ENCODE peak calls at places on chromosomes 12 and 14, in four cellular contexts. D, Z, I and M are unnamed samples.

GRCh38 chr12:19971396-19971802 is 396.9 kb upstream of the PDE3A start:
- DNase-seq in Z (no peak), D (no peak), I (no peak), M (no peak)

GRCh38 chr12:94704452-94704871 is 54.1 kb upstream of the TMCC3 start:
- DNase-seq in Z (no peak), I (peak; percentile 90), D (no peak), M (no peak)

GRCh38 chr12:76611533-76611932 is 52.0 kb upstream of the OSBPL8 start:
- DNase-seq in Z (no peak), D (no peak), I (peak; percentile 93), M (no peak)

GRCh38 chr12:2856901-2857495 is at the start of gene TEX52:
- DNase-seq in D (no peak), Z (no peak), I (no peak), M (no peak)

GRCh38 chr14:94780536-94781404 is 10.9 kb upstream of the GSC start:
- DNase-seq in Z (no peak), I (no peak), D (no peak), M (no peak)

GRCh38 chr14:81710232-81710845 is 176.7 kb upstream of the SEL1L start:
- DNase-seq in I (peak; percentile 1), Z (no peak), D (peak; percentile 5), M (no peak)

GRCh38 chr14:91418387-91419043 is 895 bp upstream of the CCDC88C start:
- DNase-seq in Z (peak; percentile 84), D (peak; percentile 56), I (peak; percentile 17), M (peak; percentile 60)

GRCh38 chr12:98403385-98403784 is 112.0 kb upstream of the TMPO start:
- DNase-seq in I (no peak), Z (no peak), D (no peak), M (no peak)

GRCh38 chr12:96219700-96220206 is 25.6 kb downstream of the ELK3 start:
- DNase-seq in Z (no peak), I (peak; percentile 98), D (no peak), M (no peak)

GRCh38 chr12:86249276-86249675 is 6.9 kb downstream of the MGAT4C start:
- DNase-seq in I (no peak), D (no peak), Z (no peak), M (no peak)

DNA sequence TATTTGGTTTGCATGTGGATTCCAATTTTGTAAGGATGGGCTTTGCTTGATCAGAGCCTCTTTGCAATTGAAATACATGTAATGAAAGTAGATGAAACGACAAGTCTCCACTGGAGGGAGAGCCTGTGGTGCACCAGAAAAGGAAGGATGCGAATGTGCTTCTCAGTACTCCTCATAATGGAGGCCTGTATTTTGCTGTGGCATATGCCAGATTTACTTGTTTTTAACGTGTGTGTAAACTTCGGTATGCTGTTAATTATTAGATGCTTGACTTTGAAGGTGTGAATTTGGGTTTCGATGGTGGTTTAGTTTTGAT is 2.8 kb downstream of the DYRK2 start:
- DNase-seq in D (no peak), Z (no peak), I (peak; percentile 59), M (no peak)
- TF ChIP-seq CTCF in D (peak; percentile 22), Z (no peak), I (peak; percentile 42), M (no peak)

GRCh38 chr14:31549817-31550216 is 11.4 kb upstream of the NUBPL start:
- DNase-seq in Z (no peak), I (no peak), D (no peak), M (no peak)

GRCh38 chr14:31541702-31542101 is 19.5 kb upstream of the NUBPL start:
- DNase-seq in I (no peak), Z (no peak), D (no peak), M (no peak)

GRCh38 chr14:31545328-31545727 is 15.9 kb upstream of the NUBPL start:
- DNase-seq in Z (no peak), I (no peak), D (no peak), M (no peak)

DNA sequence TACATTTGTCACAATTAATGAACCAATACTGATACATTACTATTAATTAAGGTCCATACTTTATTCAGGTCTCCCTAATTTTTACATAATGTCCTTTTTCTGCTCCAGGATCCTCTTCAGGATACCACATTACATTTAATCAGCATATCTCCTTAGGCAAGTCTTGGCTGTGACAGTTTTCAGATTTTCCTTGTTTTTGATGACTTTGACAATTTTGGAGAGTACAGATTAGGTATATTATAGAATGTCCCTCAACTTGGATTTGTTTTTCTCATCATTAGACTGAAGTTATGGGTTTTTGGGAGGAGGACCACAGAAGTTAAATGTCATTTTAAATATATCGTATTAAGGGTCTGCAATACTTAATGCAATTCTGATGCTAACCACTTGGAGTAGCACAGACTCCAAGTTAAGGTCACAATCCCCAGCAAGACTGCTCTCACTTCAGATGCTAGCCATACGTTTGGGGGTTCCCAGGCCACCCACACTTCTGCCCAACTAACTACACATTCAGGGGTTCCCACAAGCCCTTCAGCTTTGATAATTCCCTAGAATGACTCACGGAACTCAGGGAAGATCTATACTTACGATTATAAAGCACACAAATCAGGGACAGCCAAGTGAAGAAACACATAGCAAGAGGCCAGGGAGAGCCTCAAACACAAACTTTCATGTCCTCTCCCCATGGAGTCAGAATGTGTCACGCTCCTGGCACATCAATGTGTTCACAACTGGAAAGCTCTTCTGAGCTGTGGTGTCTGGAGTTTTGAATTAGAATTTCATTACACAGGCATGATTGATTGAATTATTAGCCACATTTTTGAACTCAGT is 17.0 kb upstream of the NUBPL start:
- DNase-seq in I (peak; percentile 23), Z (no peak), D (no peak), M (no peak)
- TF ChIP-seq CTCF in I (peak; percentile 39), Z (peak; percentile 42), D (peak; percentile 40), M (no peak)

DNA sequence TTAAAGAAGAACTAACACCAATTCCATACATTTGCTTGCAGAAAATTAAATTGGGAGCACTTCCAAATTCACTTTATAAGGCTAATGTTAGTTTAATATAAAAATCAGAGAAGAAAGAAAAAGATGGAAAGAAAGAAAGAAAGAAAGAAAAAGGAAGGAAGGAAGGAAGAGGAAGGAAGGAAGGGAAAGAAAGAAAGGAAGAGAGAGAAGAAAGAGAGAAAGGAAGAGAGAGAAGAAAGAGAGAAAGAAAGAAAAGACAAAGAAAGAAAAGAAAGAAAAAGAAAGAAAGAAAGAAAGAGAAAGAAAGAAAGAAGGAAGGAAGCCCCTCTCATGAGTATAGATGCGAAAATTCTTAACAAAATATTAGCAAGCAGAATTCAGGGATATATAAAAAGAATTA is 267.7 kb downstream of the RPAP3 start:
- DNase-seq in Z (no peak), D (no peak), I (no peak), M (no peak)
- TF ChIP-seq CTCF in Z (no peak), D (no peak), I (no peak), M (no peak)

GRCh38 chr12:117227000-117227653 is 36.9 kb upstream of the FBXO21 start:
- DNase-seq in D (no peak), Z (no peak), I (no peak), M (no peak)

GRCh38 chr12:117228239-117228638 is 38.0 kb upstream of the FBXO21 start:
- DNase-seq in Z (no peak), D (no peak), I (no peak), M (no peak)

GRCh38 chr12:117234441-117234840 is 44.2 kb upstream of the FBXO21 start:
- DNase-seq in I (no peak), Z (no peak), D (no peak), M (no peak)

GRCh38 chr12:117235261-117235660 is 45.0 kb upstream of the FBXO21 start:
- DNase-seq in D (no peak), I (no peak), Z (no peak), M (no peak)

GRCh38 chr12:117231750-117232149 is 41.5 kb upstream of the FBXO21 start:
- DNase-seq in Z (no peak), D (no peak), I (no peak), M (no peak)
- TF ChIP-seq CTCF in Z (no peak), D (no peak), I (no peak), M (no peak)

GRCh38 chr14:69327507-69327906 is 67.5 kb downstream of the GALNT16 start:
- DNase-seq in D (no peak), Z (no peak), I (no peak), M (no peak)
- TF ChIP-seq CTCF in D (no peak), Z (no peak), I (no peak), M (no peak)

DNA sequence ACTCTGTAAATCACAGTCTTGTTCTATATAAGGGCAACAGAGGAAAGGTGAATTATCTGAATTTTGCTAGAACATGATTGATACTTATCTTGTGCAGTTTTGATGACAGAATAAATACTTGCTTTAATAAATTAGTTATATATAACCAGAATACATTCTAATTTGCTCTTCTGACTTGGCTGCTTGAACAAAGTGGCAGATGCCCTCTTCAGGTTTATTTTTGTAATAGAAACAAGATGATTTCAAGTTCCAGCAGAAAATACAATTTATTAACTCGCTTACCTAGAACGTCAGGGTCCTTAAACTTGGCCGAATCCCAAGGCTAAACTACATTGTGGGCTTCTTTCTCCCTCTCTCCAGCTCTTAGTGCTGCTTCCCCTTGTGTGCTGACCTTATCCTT is 57.6 kb upstream of the SSTR1 start:
- DNase-seq in I (peak; percentile 2), Z (no peak), D (no peak), M (no peak)
- TF ChIP-seq CTCF in I (peak; percentile 30), Z (no peak), D (no peak), M (no peak)

GRCh38 chr14:28609228-28609828 is 157.3 kb upstream of the FOXG1 start:
- DNase-seq in D (peak; percentile 25), Z (peak; percentile 81), I (peak; percentile 1), M (no peak)

GRCh38 chr14:28613526-28613925 is 153.1 kb upstream of the FOXG1 start:
- DNase-seq in Z (no peak), D (no peak), I (no peak), M (no peak)

GRCh38 chr14:28612414-28612813 is 154.2 kb upstream of the FOXG1 start:
- DNase-seq in I (no peak), Z (no peak), D (no peak), M (no peak)

GRCh38 chr14:28603606-28604005 is 163.0 kb upstream of the FOXG1 start:
- DNase-seq in D (no peak), Z (no peak), I (no peak), M (no peak)

GRCh38 chr14:28608438-28608837 is 158.1 kb upstream of the FOXG1 start:
- DNase-seq in Z (no peak), I (no peak), D (no peak), M (no peak)
- TF ChIP-seq CTCF in Z (no peak), I (no peak), D (no peak), M (no peak)

DNA sequence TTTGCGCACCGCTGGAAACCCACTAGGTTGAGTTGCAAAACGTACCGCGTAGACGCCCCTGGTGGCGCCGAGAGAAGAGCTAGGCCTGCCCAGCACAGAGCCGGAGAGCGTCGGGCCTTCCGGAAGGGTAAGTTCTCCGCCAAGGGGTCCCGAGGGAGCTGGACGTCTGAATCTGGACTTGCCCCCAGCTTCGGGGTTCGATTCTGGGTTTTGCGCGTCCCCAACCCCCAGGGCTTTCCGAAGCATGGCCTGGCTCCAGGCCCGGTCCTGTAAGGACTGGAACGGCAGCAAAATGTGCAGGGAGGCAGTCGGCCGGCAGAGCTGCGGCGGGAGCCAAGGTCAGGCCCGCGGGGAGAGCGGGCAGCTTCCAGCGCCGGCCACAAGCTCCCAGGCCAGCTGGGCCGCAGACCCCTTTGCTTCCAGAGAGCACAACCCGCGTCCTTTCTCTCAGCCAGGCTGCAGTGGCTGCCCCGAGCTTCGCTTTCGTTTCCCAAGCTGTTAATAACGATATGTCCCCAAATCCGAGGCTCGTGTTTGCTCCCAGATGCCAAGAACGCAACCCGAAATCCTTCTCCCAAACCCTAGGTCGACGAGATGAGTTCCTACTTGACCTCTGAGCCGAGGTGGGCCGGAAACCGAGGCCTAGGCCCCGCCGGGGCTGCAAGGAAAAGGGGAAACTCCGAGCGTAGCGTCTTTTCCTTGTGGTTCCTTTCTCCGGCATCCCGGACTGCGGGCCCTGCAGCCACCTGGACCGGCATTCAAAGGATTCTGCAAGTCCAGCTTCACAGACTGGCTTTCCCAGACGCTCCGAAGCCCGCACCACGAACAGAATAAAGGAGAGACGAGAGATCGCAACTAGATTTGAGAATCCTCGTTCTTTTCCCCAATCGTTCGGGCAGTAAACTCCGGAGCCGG is 3.2 kb upstream of the TBX5 start:
- DNase-seq in D (no peak), Z (peak; percentile 68), I (peak; percentile 79), M (no peak)
- TF ChIP-seq CTCF in D (no peak), Z (no peak), I (no peak), M (no peak)

GRCh38 chr14:102338724-102339123 is 19.2 kb downstream of the ZNF839 start:
- DNase-seq in I (no peak), Z (no peak), D (no peak), M (no peak)
- TF ChIP-seq CTCF in I (no peak), Z (no peak), D (no peak), M (no peak)